ENCODE peak calls at places on chromosomes 7 and 10, in seven cellular contexts. W is SK-N-SH, C is BJ, O is NCI-H748 treated with DMSO at 0.1 percent for 48 hours, F is Peyer's patch, B is body of pancreas, S is T-helper 9 cell. N is an unnamed sample.

GRCh38 chr7:157425137-157425731 is 88.4 kb downstream of the DNAJB6 start:
- DNase-seq in S (no peak), F (no peak), C (no peak), W (no peak), B (no peak), O (no peak), N (no peak)

GRCh38 chr10:24448351-24449009 is 239.5 kb downstream of the KIAA1217 start:
- DNase-seq in F (no peak), C (no peak), O (no peak), B (no peak), W (no peak), S (no peak), N (no peak)

GRCh38 chr7:115910541-115911164 is 119.9 kb downstream of the TFEC start:
- DNase-seq in S (no peak), C (peak), O (peak), F (no peak), W (peak), B (no peak), N (no peak)

GRCh38 chr7:99499356-99499712 is 747 bp downstream of the ZNF394 start:
- DNase-seq in C (no peak), O (no peak), F (no peak), B (no peak), S (no peak), W (no peak), N (no peak)

GRCh38 chr10:47405829-47406547 is 21.9 kb upstream of the ZNF488 start:
- DNase-seq in C (no peak), O (no peak), F (no peak), S (no peak), W (no peak), B (no peak), N (no peak)

GRCh38 chr7:18345641-18346234 is 149.8 kb upstream of the HDAC9 start:
- DNase-seq in F (no peak), O (peak), S (no peak), W (peak), C (no peak), B (peak), N (peak)

GRCh38 chr10:100148353-100149211 is 37.2 kb downstream of the ERLIN1 start:
- DNase-seq in O (no peak), W (no peak), F (no peak), C (no peak), S (no peak), B (no peak), N (peak)

GRCh38 chr7:82020076-82020475 is 250.2 kb upstream of the HGF start:
- DNase-seq in B (no peak), C (no peak), F (no peak), S (no peak), O (no peak), W (no peak), N (no peak)

GRCh38 chr7:107972986-107973385 is 30.0 kb downstream of the LAMB1 start:
- DNase-seq in S (no peak), C (no peak), F (no peak), W (no peak), O (no peak), B (no peak), N (no peak)

GRCh38 chr7:100675581-100676350 is 2.2 kb downstream of the GNB2 start:
- DNase-seq in O (peak), C (peak), W (peak), F (peak), B (peak), S (peak), N (no peak)

GRCh38 chr7:139752148-139752547 is 25.6 kb downstream of the HIPK2 start:
- DNase-seq in F (no peak), B (no peak), C (no peak), S (no peak), W (no peak), O (no peak), N (no peak)

GRCh38 chr10:98920362-98920761 is 315.3 kb downstream of the HPSE2 start:
- DNase-seq in W (no peak), F (no peak), B (no peak), O (no peak), C (no peak), S (no peak), N (no peak)

N was measured in HS-5.